ENCODE peak calls at places on chromosomes 4 and X, in eight cellular contexts. X, Y, C, B, D, G, N and J are unnamed samples.

GRCh38 chr4:68430337-68430736 is 16.9 kb upstream of the TMPRSS11E start:
- DNase-seq in X (no peak), Y (no peak), C (no peak), B (no peak), D (no peak), G (no peak), N (no peak), J (no peak)

GRCh38 chr4:149223659-149224058 is 592.0 kb downstream of the IQCM start:
- DNase-seq in X (no peak), Y (no peak), C (no peak), B (no peak), D (no peak), G (no peak), N (no peak), J (no peak)

GRCh38 chr4:40998680-40999358 is 215.5 kb downstream of the APBB2 start:
- DNase-seq in X (no peak), Y (no peak), C (no peak), B (peak), D (peak), G (no peak), N (peak), J (no peak)

GRCh38 chr4:182931691-182932297 is 14.6 kb upstream of the DCTD start:
- DNase-seq in X (no peak), Y (no peak), C (no peak), B (no peak), D (no peak), G (no peak), N (no peak), J (no peak)

GRCh38 chr4:158729716-158730559 is 6.7 kb upstream of the PPID start:
- DNase-seq in X (peak), Y (no peak), C (peak), B (peak), D (peak), G (peak), N (peak), J (no peak)

GRCh38 chrX:85964744-85965143 is 82.6 kb downstream of the CHM start:
- DNase-seq in X (no peak), Y (no peak), C (no peak), B (no peak), D (no peak), G (no peak), N (no peak), J (no peak)

GRCh38 chr4:153156263-153156662 is 48.0 kb upstream of the TRIM2 start:
- DNase-seq in X (no peak), Y (no peak), C (no peak), B (no peak), D (no peak), G (no peak), N (no peak), J (no peak)

GRCh38 chrX:71098302-71098701 is 2.7 kb downstream of the FOXO4 start:
- DNase-seq in X (peak), Y (no peak), C (peak), B (peak), D (peak), G (peak), N (peak), J (no peak)

GRCh38 chrX:107894038-107894437 is 68.4 kb downstream of the MID2 start:
- DNase-seq in X (no peak), Y (no peak), C (no peak), B (peak), D (no peak), G (no peak), N (peak), J (peak)

GRCh38 chrX:48573690-48574269 is 504 bp upstream of the RBM3 start:
- DNase-seq in X (peak), Y (no peak), C (no peak), B (peak), D (peak), G (peak), N (no peak), J (no peak)

GRCh38 chr4:41257257-41257900 is 651 bp downstream of the UCHL1 start:
- DNase-seq in X (no peak), Y (no peak), C (no peak), B (peak), D (peak), G (peak), N (no peak), J (peak)

GRCh38 chrX:70998402-70999027 is 67.6 kb upstream of the SLC7A3 start:
- DNase-seq in X (peak), Y (no peak), C (no peak), B (peak), D (no peak), G (no peak), N (peak), J (no peak)

GRCh38 chr4:2413821-2414610 is 4.4 kb downstream of the ZFYVE28 start:
- DNase-seq in X (no peak), Y (no peak), C (no peak), B (peak), D (peak), G (no peak), N (no peak), J (no peak)

GRCh38 chr4:111066887-111067286 is 444.0 kb upstream of the PITX2 start:
- DNase-seq in X (no peak), Y (no peak), C (no peak), B (no peak), D (no peak), G (no peak), N (no peak), J (no peak)

GRCh38 chr4:146981651-146982050 is 36.0 kb upstream of the TTC29 start:
- DNase-seq in X (no peak), Y (no peak), C (no peak), B (no peak), D (no peak), G (no peak), N (no peak), J (no peak)

GRCh38 chr4:152095701-152096070 is 334.9 kb upstream of the GATB start:
- DNase-seq in X (no peak), Y (no peak), C (no peak), B (no peak), D (no peak), G (no peak), N (no peak), J (no peak)

GRCh38 chr4:141195095-141195707 is 25.5 kb upstream of the ZNF330 start:
- DNase-seq in X (no peak), Y (no peak), C (no peak), B (no peak), D (no peak), G (no peak), N (no peak), J (no peak)

GRCh38 chrX:152917969-152918579 is 20.2 kb downstream of the ZNF185 start:
- DNase-seq in X (no peak), Y (no peak), C (no peak), B (no peak), D (no peak), G (no peak), N (no peak), J (no peak)

GRCh38 chr4:29553842-29554241 is 1166.3 kb upstream of the PCDH7 start:
- DNase-seq in X (no peak), Y (no peak), C (no peak), B (peak), D (no peak), G (no peak), N (no peak), J (no peak)

GRCh38 chr4:113878718-113879117 is 100.7 kb downstream of the ARSJ start:
- DNase-seq in X (no peak), Y (peak), C (no peak), B (peak), D (no peak), G (no peak), N (no peak), J (no peak)

GRCh38 chr4:70913947-70914445 is 11.8 kb downstream of the MOB1B start:
- DNase-seq in X (no peak), Y (no peak), C (no peak), B (no peak), D (no peak), G (no peak), N (no peak), J (no peak)

GRCh38 chrX:123590842-123591491 is 141.9 kb downstream of the THOC2 start:
- DNase-seq in X (no peak), Y (no peak), C (no peak), B (peak), D (no peak), G (no peak), N (no peak), J (no peak)

GRCh38 chrX:118495061-118495921 is at the start of gene DOCK11:
- DNase-seq in X (peak), Y (peak), C (peak), B (peak), D (peak), G (peak), N (peak), J (peak)

GRCh38 chrX:19814240-19814639 is 73.2 kb downstream of the SH3KBP1 start:
- DNase-seq in X (no peak), Y (peak), C (peak), B (no peak), D (no peak), G (no peak), N (no peak), J (no peak)

GRCh38 chr4:109429545-109429944 is 4.1 kb upstream of the SEC24B start:
- DNase-seq in X (no peak), Y (no peak), C (no peak), B (peak), D (no peak), G (no peak), N (no peak), J (no peak)

GRCh38 chr4:120842046-120842445 is 80.5 kb downstream of the PRDM5 start:
- DNase-seq in X (no peak), Y (no peak), C (no peak), B (peak), D (no peak), G (no peak), N (no peak), J (no peak)

GRCh38 chr4:123250843-123251242 is 145.8 kb upstream of the SPRY1 start:
- DNase-seq in X (peak), Y (no peak), C (peak), B (peak), D (no peak), G (peak), N (peak), J (no peak)

GRCh38 chr4:89797117-89797516 is 39.8 kb downstream of the SNCA start:
- DNase-seq in X (no peak), Y (no peak), C (no peak), B (peak), D (no peak), G (no peak), N (no peak), J (no peak)

GRCh38 chr4:40194602-40195161 is 2.1 kb upstream of the RHOH start:
- DNase-seq in X (peak), Y (no peak), C (no peak), B (peak), D (peak), G (no peak), N (no peak), J (no peak)

GRCh38 chr4:67687639-67688038 is 13.3 kb downstream of the UBA6 start:
- DNase-seq in X (no peak), Y (no peak), C (no peak), B (no peak), D (no peak), G (no peak), N (no peak), J (no peak)

GRCh38 chrX:45806410-45807121 is 605.9 kb upstream of the DIPK2B start:
- DNase-seq in X (no peak), Y (no peak), C (no peak), B (peak), D (no peak), G (no peak), N (no peak), J (no peak)

GRCh38 chr4:129362685-129363274 is 266.8 kb downstream of the C4orf33 start:
- DNase-seq in X (peak), Y (no peak), C (peak), B (peak), D (peak), G (no peak), N (peak), J (peak)

GRCh38 chr4:16573744-16574143 is 324.7 kb downstream of the LDB2 start:
- DNase-seq in X (peak), Y (no peak), C (no peak), B (no peak), D (no peak), G (no peak), N (no peak), J (no peak)

DNA sequence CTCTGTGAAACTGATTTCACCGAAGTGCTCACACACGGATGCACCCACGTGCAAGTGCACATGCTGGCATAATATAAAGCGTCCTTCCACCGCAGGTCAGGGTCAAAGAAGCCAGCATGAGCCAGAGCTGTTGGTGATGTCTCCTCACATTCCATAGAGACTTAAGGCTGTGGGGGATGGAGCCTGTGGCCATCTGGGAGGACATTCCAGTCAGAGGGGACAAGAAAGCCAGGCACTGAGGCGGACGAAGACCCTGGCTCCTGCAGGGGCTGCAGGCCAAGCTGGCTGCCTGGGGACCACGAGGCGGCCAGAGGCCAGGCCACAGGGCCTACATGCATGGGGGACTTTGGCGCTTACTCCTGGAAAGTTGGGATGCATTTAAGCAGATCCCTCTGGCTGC is 7.7 kb downstream of the RNF212 start:
- DNase-seq in X (no peak), Y (no peak), C (no peak), B (no peak), D (no peak), G (no peak), N (no peak), J (no peak)
- TF ChIP-seq POLR2AphosphoS5 in X (no peak), Y (no peak), C (no peak), B (no peak), D (no peak), G (no peak), N (no peak), J (no peak)

GRCh38 chrX:21132686-21133393 is 241.4 kb upstream of the CNKSR2 start:
- DNase-seq in X (no peak), Y (no peak), C (no peak), B (no peak), D (no peak), G (no peak), N (no peak), J (no peak)
- TF ChIP-seq POLR2A in X (no peak), Y (no peak), C (no peak), B (no peak), D (no peak), G (no peak), N (no peak), J (no peak)

GRCh38 chr4:126465341-126465740 is 1150.6 kb downstream of the FAT4 start:
- DNase-seq in X (no peak), Y (no peak), C (no peak), B (no peak), D (no peak), G (no peak), N (no peak), J (no peak)

GRCh38 chr4:126466848-126467247 is 1152.1 kb downstream of the FAT4 start:
- DNase-seq in X (no peak), Y (no peak), C (no peak), B (no peak), D (no peak), G (no peak), N (no peak), J (no peak)

GRCh38 chr4:126470862-126471261 is 1156.1 kb downstream of the FAT4 start:
- DNase-seq in X (no peak), Y (no peak), C (no peak), B (peak), D (no peak), G (no peak), N (no peak), J (no peak)

DNA sequence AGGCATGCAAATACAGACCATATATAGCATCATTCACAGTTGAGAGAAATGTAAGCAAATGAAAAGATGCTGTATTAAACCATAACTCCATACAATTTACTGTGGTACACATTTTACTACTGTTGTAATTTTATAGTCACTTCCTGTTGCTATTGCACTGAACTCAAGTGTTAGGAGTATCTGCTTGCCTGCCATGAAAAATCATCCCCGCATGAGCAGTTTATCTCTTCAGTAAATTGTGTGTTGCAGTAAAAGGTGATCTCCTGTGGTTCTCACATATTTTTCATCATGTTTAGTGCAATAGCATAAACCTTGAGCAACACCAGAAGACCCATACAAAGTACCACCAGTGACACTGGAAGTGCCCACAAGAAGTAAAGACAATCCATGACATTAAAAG is 1153.4 kb downstream of the FAT4 start:
- DNase-seq in X (no peak), Y (no peak), C (no peak), B (no peak), D (no peak), G (no peak), N (no peak), J (no peak)
- TF ChIP-seq POLR2AphosphoS5 in X (no peak), Y (no peak), C (no peak), B (no peak), D (no peak), G (no peak), N (no peak), J (no peak)

GRCh38 chr4:75724867-75725724 is 719 bp downstream of the USO1 start:
- DNase-seq in X (peak), Y (no peak), C (peak), B (peak), D (peak), G (peak), N (peak), J (peak)
- TF ChIP-seq POLR2A in X (no peak), Y (no peak), C (no peak), B (no peak), D (no peak), G (no peak), N (peak), J (no peak)

GRCh38 chr4:185247151-185247550 is 37.8 kb downstream of the SNX25 start:
- DNase-seq in X (no peak), Y (no peak), C (no peak), B (no peak), D (no peak), G (no peak), N (no peak), J (no peak)

GRCh38 chr4:185242749-185243533 is 33.5 kb downstream of the SNX25 start:
- DNase-seq in X (no peak), Y (no peak), C (no peak), B (peak), D (no peak), G (no peak), N (no peak), J (no peak)

GRCh38 chr4:185244763-185245162 is 35.4 kb downstream of the SNX25 start:
- DNase-seq in X (no peak), Y (no peak), C (no peak), B (no peak), D (no peak), G (no peak), N (no peak), J (no peak)

GRCh38 chr4:185246453-185246852 is 37.1 kb downstream of the SNX25 start:
- DNase-seq in X (no peak), Y (no peak), C (no peak), B (no peak), D (no peak), G (no peak), N (no peak), J (no peak)

GRCh38 chr4:185243879-185244278 is 34.5 kb downstream of the SNX25 start:
- DNase-seq in X (no peak), Y (no peak), C (no peak), B (no peak), D (no peak), G (no peak), N (no peak), J (no peak)
- TF ChIP-seq POLR2AphosphoS5 in X (no peak), Y (no peak), C (no peak), B (no peak), D (no peak), G (no peak), N (no peak), J (no peak)

DNA sequence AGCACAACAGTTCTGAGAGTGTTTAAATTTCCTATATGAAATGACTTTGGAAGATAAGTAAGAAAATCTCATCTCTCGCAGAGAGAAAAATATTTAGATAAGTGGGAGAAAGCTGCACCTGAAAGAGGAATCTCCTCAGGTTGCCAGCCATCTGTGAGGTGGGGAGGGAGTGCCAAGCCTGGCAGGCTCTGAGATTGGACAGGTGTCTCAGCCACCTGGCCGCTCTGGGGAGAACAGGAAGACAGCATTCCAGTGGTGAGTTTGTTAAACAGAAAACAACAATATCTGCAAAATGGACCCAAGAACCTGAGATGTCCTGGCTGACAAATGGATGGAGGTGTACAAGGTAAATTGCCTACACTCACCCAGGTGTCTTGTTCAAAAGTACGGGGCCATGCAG is 31.3 kb downstream of the EMCN start:
- DNase-seq in X (no peak), Y (no peak), C (no peak), B (no peak), D (no peak), G (no peak), N (no peak), J (no peak)
- TF ChIP-seq POLR2A in X (no peak), Y (no peak), C (no peak), B (no peak), D (no peak), G (no peak), N (no peak), J (no peak)